ENCODE peak calls at places on chromosomes 3 and 15, in eight cellular contexts. H, M, R, Z, C, J, P and Y are unnamed samples.

GRCh38 chr15:62337934-62338333 is 172.8 kb upstream of the C2CD4B start:
- DNase-seq in P (no peak), H (no peak), C (no peak), J (no peak), M (no peak), R (no peak), Z (no peak), Y (no peak)

GRCh38 chr3:144552642-144553041 is 581.0 kb downstream of the DIPK2A start:
- DNase-seq in P (no peak), Z (no peak), R (no peak), J (no peak), M (no peak), H (no peak), C (no peak), Y (no peak)

GRCh38 chr3:132721479-132722164 is 587 bp downstream of the NPHP3 start:
- DNase-seq in M (peak), H (peak), P (peak), Z (peak), R (peak), C (peak), J (peak), Y (peak)

GRCh38 chr3:131193671-131194291 is 167.1 kb downstream of the NEK11 start:
- DNase-seq in P (peak), M (no peak), C (no peak), J (no peak), R (peak), H (no peak), Z (no peak), Y (no peak)

GRCh38 chr3:197305854-197306253 is 7.4 kb upstream of the DLG1 start:
- DNase-seq in C (no peak), J (no peak), R (peak), M (peak), H (no peak), Z (peak), P (peak), Y (no peak)

GRCh38 chr3:50445919-50446318 is 57.5 kb downstream of the CACNA2D2 start:
- DNase-seq in H (no peak), R (no peak), Z (no peak), C (no peak), M (no peak), P (no peak), J (no peak), Y (no peak)

GRCh38 chr15:49906976-49907375 is 212.1 kb downstream of the ATP8B4 start:
- DNase-seq in Z (no peak), M (no peak), P (no peak), H (no peak), J (no peak), C (no peak), R (no peak), Y (no peak)

GRCh38 chr15:98428253-98428989 is 219.9 kb upstream of the IGF1R start:
- DNase-seq in M (peak), Z (peak), P (peak), R (peak), H (peak), C (peak), J (peak), Y (peak)

GRCh38 chr3:129336093-129336706 is 57.5 kb downstream of the HMCES start:
- DNase-seq in C (no peak), M (no peak), H (no peak), R (no peak), J (no peak), P (no peak), Z (no peak), Y (no peak)

GRCh38 chr15:90006217-90007088 is 5.3 kb downstream of the ZNF710 start:
- DNase-seq in Z (no peak), P (no peak), R (no peak), H (no peak), J (no peak), M (no peak), C (no peak), Y (peak)

GRCh38 chr3:182633206-182633605 is 160.1 kb upstream of the ATP11B start:
- DNase-seq in Z (no peak), C (no peak), M (no peak), P (no peak), R (no peak), J (no peak), H (no peak), Y (no peak)

GRCh38 chr3:122357828-122358617 is 25.0 kb downstream of the MIX23 start:
- DNase-seq in M (peak), R (no peak), Z (peak), H (no peak), P (no peak), C (no peak), J (no peak), Y (no peak)

GRCh38 chr3:190319660-190320059 is 2.6 kb downstream of the CLDN1 start:
- DNase-seq in P (no peak), Z (no peak), R (no peak), H (no peak), M (no peak), C (no peak), J (no peak), Y (no peak)

GRCh38 chr3:178859386-178859785 is 212.2 kb downstream of the ZMAT3 start:
- DNase-seq in J (no peak), H (no peak), C (no peak), P (no peak), R (no peak), Z (no peak), M (no peak), Y (no peak)

GRCh38 chr3:97105989-97106651 is 291.7 kb downstream of the EPHA6 start:
- DNase-seq in Z (no peak), J (no peak), R (no peak), H (no peak), C (no peak), P (no peak), M (no peak), Y (no peak)

GRCh38 chr15:24772709-24773373 is 97.3 kb downstream of the NPAP1 start:
- DNase-seq in H (no peak), R (peak), C (peak), M (peak), J (peak), P (peak), Z (no peak), Y (peak)

GRCh38 chr3:171436380-171436779 is 23.8 kb downstream of the TNIK start:
- DNase-seq in H (no peak), M (no peak), J (no peak), C (no peak), Z (no peak), R (no peak), P (no peak), Y (no peak)

GRCh38 chr3:72767927-72768880 is 80.0 kb downstream of the SHQ1 start:
- DNase-seq in Z (no peak), C (peak), J (no peak), P (no peak), M (no peak), H (no peak), R (no peak), Y (peak)

GRCh38 chr3:100972293-100972692 is 20.9 kb downstream of the ABI3BP start:
- DNase-seq in J (no peak), P (no peak), M (no peak), R (no peak), C (no peak), H (no peak), Z (no peak), Y (no peak)

GRCh38 chr15:39403674-39404117 is 177.2 kb upstream of the THBS1 start:
- DNase-seq in C (no peak), M (peak), J (peak), R (peak), H (no peak), P (no peak), Z (peak), Y (no peak)

GRCh38 chr3:13559751-13560540 is 11.0 kb downstream of the FBLN2 start:
- DNase-seq in M (no peak), P (no peak), J (peak), C (no peak), R (no peak), Z (no peak), H (no peak), Y (no peak)

GRCh38 chr3:165444745-165445144 is 248.6 kb upstream of the SLITRK3 start:
- DNase-seq in J (no peak), P (no peak), Z (no peak), R (no peak), M (peak), H (no peak), C (no peak), Y (no peak)